ENCODE peak calls at places on chromosomes 13 and 19, in six cellular contexts. G, M, L, C, V and A are unnamed samples.

GRCh38 chr19:40717880-40718773 is 1.2 kb downstream of the ITPKC start:
- DNase-seq in G (peak), M (peak), L (no peak), C (no peak), V (peak), A (no peak)

GRCh38 chr13:76455960-76456359 is 430.2 kb downstream of the KCTD12 start:
- DNase-seq in G (no peak), M (no peak), L (peak), C (no peak), V (no peak), A (no peak)

GRCh38 chr13:30004204-30004603 is 153.8 kb upstream of the UBL3 start:
- DNase-seq in G (peak), M (no peak), L (no peak), C (no peak), V (no peak), A (no peak)

GRCh38 chr19:17079710-17080440 is 4.3 kb downstream of the MYO9B start:
- DNase-seq in G (peak), M (peak), L (peak), C (peak), V (peak), A (peak)

GRCh38 chr19:19562665-19563347 is 24.7 kb downstream of the CILP2 start:
- DNase-seq in G (no peak), M (no peak), L (no peak), C (no peak), V (no peak), A (no peak)

GRCh38 chr13:71513414-71514063 is 353.5 kb downstream of the DACH1 start:
- DNase-seq in G (no peak), M (no peak), L (no peak), C (no peak), V (no peak), A (no peak)

GRCh38 chr13:34155931-34156607 is 338.1 kb downstream of the RFC3 start:
- DNase-seq in G (peak), M (peak), L (no peak), C (no peak), V (peak), A (no peak)

GRCh38 chr19:37790244-37790925 is 11.0 kb upstream of the ZNF573 start:
- DNase-seq in G (no peak), M (no peak), L (no peak), C (no peak), V (no peak), A (no peak)

GRCh38 chr19:18657590-18658365 is 20.9 kb downstream of the KLHL26 start:
- DNase-seq in G (no peak), M (no peak), L (no peak), C (peak), V (no peak), A (no peak)

GRCh38 chr13:106467406-106468122 is 67.9 kb downstream of the EFNB2 start:
- DNase-seq in G (no peak), M (no peak), L (no peak), C (no peak), V (no peak), A (no peak)

GRCh38 chr13:95920485-95920884 is 132.7 kb downstream of the UGGT2 start:
- DNase-seq in G (no peak), M (no peak), L (no peak), C (no peak), V (no peak), A (no peak)

GRCh38 chr13:94382520-94382919 is 97.0 kb downstream of the DCT start:
- DNase-seq in G (no peak), M (no peak), L (no peak), C (no peak), V (no peak), A (no peak)

GRCh38 chr13:76894401-76895110 is 8.4 kb upstream of the KCTD12 start:
- DNase-seq in G (peak), M (no peak), L (no peak), C (no peak), V (no peak), A (no peak)

GRCh38 chr13:30581582-30581981 is 36.1 kb upstream of the USPL1 start:
- DNase-seq in G (peak), M (peak), L (no peak), C (no peak), V (no peak), A (no peak)

GRCh38 chr13:32838985-32839384 is 177.2 kb upstream of the KL start:
- DNase-seq in G (no peak), M (no peak), L (no peak), C (no peak), V (no peak), A (no peak)

GRCh38 chr13:31131470-31131961 is 30.2 kb downstream of the HSPH1 start:
- DNase-seq in G (no peak), M (no peak), L (no peak), C (no peak), V (no peak), A (no peak)

GRCh38 chr19:42538841-42539709 is 10.8 kb upstream of the CEACAM1 start:
- DNase-seq in G (no peak), M (no peak), L (no peak), C (no peak), V (peak), A (no peak)

GRCh38 chr13:24851546-24851945 is 87.6 kb downstream of the RNF17 start:
- DNase-seq in G (peak), M (no peak), L (no peak), C (no peak), V (no peak), A (no peak)

GRCh38 chr19:50796128-50796633 is 6.0 kb downstream of the ACP4 start:
- DNase-seq in G (no peak), M (no peak), L (no peak), C (no peak), V (no peak), A (no peak)
- TF ChIP-seq CTCF in G (no peak), M (no peak), L (no peak), C (no peak), V (no peak), A (no peak)

GRCh38 chr13:40446365-40446764 is 220.1 kb downstream of the FOXO1 start:
- DNase-seq in G (no peak), M (no peak), L (no peak), C (no peak), V (no peak), A (no peak)
- TF ChIP-seq CTCF in G (no peak), M (no peak), L (no peak), C (no peak), V (no peak), A (no peak)

GRCh38 chr13:43959291-43959690 is 79.6 kb downstream of the LACC1 start:
- DNase-seq in G (no peak), M (no peak), L (no peak), C (no peak), V (no peak), A (no peak)

GRCh38 chr13:43964698-43965097 is 85.0 kb downstream of the LACC1 start:
- DNase-seq in G (no peak), M (no peak), L (no peak), C (no peak), V (no peak), A (no peak)

GRCh38 chr13:43965446-43965845 is 85.7 kb downstream of the LACC1 start:
- DNase-seq in G (no peak), M (no peak), L (no peak), C (no peak), V (no peak), A (no peak)

GRCh38 chr13:43961909-43962308 is 82.2 kb downstream of the LACC1 start:
- DNase-seq in G (peak), M (no peak), L (no peak), C (no peak), V (no peak), A (no peak)

GRCh38 chr13:43963726-43964125 is 84.0 kb downstream of the LACC1 start:
- DNase-seq in G (peak), M (no peak), L (no peak), C (no peak), V (no peak), A (no peak)
- TF ChIP-seq CTCF in G (no peak), M (no peak), L (no peak), C (no peak), V (no peak), A (no peak)

DNA sequence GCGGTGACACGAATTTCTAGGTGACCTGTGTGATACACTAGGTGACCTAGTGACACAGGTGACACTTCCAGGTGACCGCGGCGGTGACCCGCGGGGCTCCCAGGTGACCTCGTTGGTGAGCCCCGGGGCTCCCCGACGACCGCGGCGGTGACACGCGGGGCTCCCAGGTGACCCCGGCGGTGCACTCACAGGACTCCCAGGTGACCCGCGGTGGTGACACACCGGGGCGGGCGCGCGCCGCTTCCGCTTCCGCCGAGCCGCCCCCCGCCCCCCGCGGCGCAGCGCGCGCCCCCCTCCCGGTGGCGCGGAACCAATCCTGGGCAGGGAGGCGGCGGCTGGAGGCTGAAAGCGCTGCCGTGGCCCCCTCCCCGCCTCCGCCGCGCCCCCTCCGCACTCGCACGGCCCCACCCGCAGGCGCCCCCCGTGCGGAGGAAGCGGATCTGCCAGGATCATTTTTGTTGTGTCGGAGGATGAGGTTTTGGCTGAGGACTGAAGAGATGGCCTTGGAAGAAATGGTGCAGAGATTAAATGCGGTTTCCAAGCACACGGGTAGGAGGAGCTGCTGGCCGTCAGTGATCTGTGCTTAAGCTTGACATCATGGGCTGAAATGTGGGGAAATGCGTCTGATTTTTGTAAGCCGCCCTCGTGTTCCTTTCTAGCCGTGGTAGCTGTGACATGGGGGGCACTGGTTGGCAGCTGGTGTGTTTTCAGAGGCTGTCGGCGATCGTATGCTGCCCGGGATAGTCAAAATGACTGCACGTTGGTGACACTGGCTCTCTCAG is at the start of gene MCF2L:
- DNase-seq in G (no peak), M (peak), L (peak), C (peak), V (no peak), A (no peak)
- TF ChIP-seq CTCF in G (no peak), M (peak), L (peak), C (no peak), V (peak), A (no peak)

GRCh38 chr19:7645159-7645558 is 8.2 kb downstream of the STXBP2 start:
- DNase-seq in G (no peak), M (no peak), L (no peak), C (no peak), V (no peak), A (no peak)

GRCh38 chr19:7646426-7646700 is 9.5 kb downstream of the STXBP2 start:
- DNase-seq in G (no peak), M (no peak), L (no peak), C (no peak), V (no peak), A (no peak)

GRCh38 chr19:7645656-7646425 is 8.9 kb downstream of the STXBP2 start:
- DNase-seq in G (no peak), M (no peak), L (no peak), C (no peak), V (no peak), A (no peak)

GRCh38 chr19:7642295-7643046 is 5.6 kb downstream of the STXBP2 start:
- DNase-seq in G (no peak), M (no peak), L (no peak), C (no peak), V (peak), A (no peak)

GRCh38 chr19:7644550-7644877 is 7.6 kb downstream of the STXBP2 start:
- DNase-seq in G (no peak), M (no peak), L (no peak), C (no peak), V (no peak), A (no peak)
- TF ChIP-seq CTCF in G (no peak), M (no peak), L (no peak), C (no peak), V (no peak), A (no peak)

GRCh38 chr19:49635530-49636229 is 4.3 kb downstream of the RRAS start:
- DNase-seq in G (peak), M (no peak), L (no peak), C (no peak), V (no peak), A (no peak)
- TF ChIP-seq CTCF in G (no peak), M (no peak), L (peak), C (no peak), V (no peak), A (no peak)

DNA sequence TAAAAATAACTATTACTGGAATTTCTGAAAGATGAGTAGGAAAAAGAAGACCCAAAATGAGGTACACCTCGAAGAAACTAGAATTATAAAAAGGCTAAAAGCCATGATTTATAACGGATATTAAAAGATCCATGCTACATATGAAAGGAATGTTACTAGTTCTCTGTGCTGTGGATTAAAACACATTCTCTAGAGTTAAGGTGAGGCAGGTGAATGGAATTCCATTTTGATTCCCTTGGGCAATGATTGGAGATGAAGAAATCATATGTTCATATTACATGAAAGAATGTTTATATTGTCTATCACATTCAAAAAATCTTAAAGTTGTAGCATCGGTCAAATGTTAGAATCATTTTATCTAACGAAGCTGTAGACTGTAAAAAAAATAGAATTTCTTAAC is 783.7 kb downstream of the PCDH9 start:
- DNase-seq in G (peak), M (no peak), L (no peak), C (no peak), V (no peak), A (no peak)
- TF ChIP-seq CTCF in G (no peak), M (no peak), L (no peak), C (no peak), V (no peak), A (no peak)